ENCODE peak calls at places on chromosomes 1 and 21, in nine cellular contexts. O, W, P, E, N, A, Y, T and C are unnamed samples.

GRCh38 chr1:208791458-208791857 is 547.3 kb upstream of the PLXNA2 start:
- DNase-seq in O (no peak), W (no peak), P (no peak), E (no peak), N (peak; percentile 30), A (no peak), Y (no peak), T (no peak), C (peak; percentile 26)

GRCh38 chr21:14488805-14489204 is 57.3 kb downstream of the SAMSN1 start:
- DNase-seq in O (no peak), W (no peak), P (no peak), E (no peak), N (no peak), A (no peak), Y (no peak), T (no peak), C (no peak)

GRCh38 chr1:154598871-154599635 is 8.9 kb downstream of the ADAR start:
- DNase-seq in O (no peak), W (no peak), P (no peak), E (no peak), N (no peak), A (no peak), Y (no peak), T (no peak), C (peak; percentile 41)

GRCh38 chr21:36260030-36260787 is 59.8 kb upstream of the MORC3 start:
- DNase-seq in O (peak; percentile 68), W (no peak), P (peak; percentile 58), E (peak; percentile 43), N (peak; percentile 52), A (no peak), Y (peak; percentile 36), T (no peak), C (peak; percentile 79)

GRCh38 chr1:29123871-29124365 is at the start of gene TMEM200B:
- DNase-seq in O (no peak), W (no peak), P (no peak), E (no peak), N (peak; percentile 61), A (no peak), Y (no peak), T (no peak), C (no peak)

GRCh38 chr1:222522105-222522915 is 25.6 kb downstream of the HHIPL2 start:
- DNase-seq in O (no peak), W (no peak), P (no peak), E (no peak), N (no peak), A (no peak), Y (no peak), T (no peak), C (no peak)

GRCh38 chr1:8825985-8826481 is 8.6 kb upstream of the RERE start:
- DNase-seq in O (no peak), W (no peak), P (no peak), E (no peak), N (no peak), A (no peak), Y (no peak), T (no peak), C (peak; percentile 51)

GRCh38 chr1:219433471-219434131 is 179.3 kb downstream of the ZC3H11B start:
- DNase-seq in O (no peak), W (no peak), P (no peak), E (no peak), N (no peak), A (no peak), Y (no peak), T (no peak), C (no peak)

GRCh38 chr21:35294231-35294898 is 245.3 kb upstream of the RUNX1 start:
- DNase-seq in O (no peak), W (no peak), P (no peak), E (no peak), N (no peak), A (no peak), Y (no peak), T (no peak), C (no peak)

GRCh38 chr1:62784509-62785365 is 805 bp downstream of the ATG4C start:
- DNase-seq in O (no peak), W (no peak), P (no peak), E (no peak), N (no peak), A (no peak), Y (no peak), T (no peak), C (no peak)

GRCh38 chr1:241356519-241357365 is at the start of gene RGS7:
- DNase-seq in O (no peak), W (peak; percentile 76), P (no peak), E (peak; percentile 57), N (peak; percentile 81), A (no peak), Y (no peak), T (no peak), C (peak; percentile 72)